ENCODE peak calls at places on chromosomes 1 and 21, in nine cellular contexts. T is H9, F is heart left ventricle, N is lung, A is GM23248, G is neuronal stem cell, X is iPS DF 6.9, Z is IMR-90, C is cardiac muscle cell. P is an unnamed sample.

GRCh38 chr1:230300322-230301301 is 125.5 kb downstream of the PGBD5 start:
- DNase-seq in T (no peak), F (no peak), N (no peak), A (no peak), G (no peak), X (no peak), Z (no peak), C (no peak), P (no peak)

GRCh38 chr1:176643536-176643935 is 180.6 kb downstream of the PAPPA2 start:
- DNase-seq in T (no peak), F (no peak), N (no peak), A (peak; percentile 60), G (no peak), X (no peak), Z (peak; percentile 18), C (no peak), P (no peak)

GRCh38 chr21:32770514-32771133 is 931 bp downstream of the PAXBP1 start:
- DNase-seq in T (no peak), F (no peak), N (peak; percentile 36), A (peak; percentile 62), G (peak; percentile 35), X (no peak), Z (peak; percentile 8), C (no peak), P (no peak)

GRCh38 chr21:46045154-46045553 is 52.8 kb upstream of the COL6A2 start:
- DNase-seq in T (no peak), F (no peak), N (no peak), A (no peak), G (no peak), X (no peak), Z (no peak), C (no peak), P (no peak)

GRCh38 chr1:87200875-87201638 is 127.6 kb upstream of the LMO4 start:
- DNase-seq in T (peak; percentile 37), F (no peak), N (no peak), A (no peak), G (no peak), X (no peak), Z (no peak), C (no peak), P (no peak)

GRCh38 chr1:7886346-7886745 is 33.5 kb upstream of the UTS2 start:
- DNase-seq in T (no peak), F (no peak), N (no peak), A (no peak), G (no peak), X (no peak), Z (peak; percentile 14), C (peak; percentile 86), P (no peak)

GRCh38 chr21:34282223-34282622 is 81.6 kb upstream of the KCNE2 start:
- DNase-seq in T (no peak), F (no peak), N (no peak), A (peak; percentile 61), G (no peak), X (no peak), Z (peak; percentile 13), C (no peak), P (no peak)

GRCh38 chr1:172991674-172992400 is 58.9 kb downstream of the TNFSF18 start:
- DNase-seq in T (no peak), F (no peak), N (no peak), A (no peak), G (no peak), X (no peak), Z (no peak), C (peak; percentile 67), P (no peak)

GRCh38 chr1:2541619-2542246 is 11.7 kb upstream of the HES5 start:
- DNase-seq in T (no peak), F (no peak), N (no peak), A (no peak), G (no peak), X (no peak), Z (no peak), C (no peak), P (no peak)

GRCh38 chr1:64891440-64891815 is 74.9 kb downstream of the JAK1 start:
- DNase-seq in T (no peak), F (no peak), N (no peak), A (peak; percentile 40), G (no peak), X (no peak), Z (peak; percentile 57), C (peak; percentile 33), P (no peak)

GRCh38 chr1:196690582-196690981 is 38.7 kb downstream of the CFH start:
- DNase-seq in T (no peak), F (no peak), N (no peak), A (no peak), G (no peak), X (no peak), Z (no peak), C (no peak), P (no peak)

GRCh38 chr1:196685506-196685905 is 33.7 kb downstream of the CFH start:
- DNase-seq in T (no peak), F (no peak), N (no peak), A (peak; percentile 6), G (no peak), X (no peak), Z (no peak), C (peak; percentile 28), P (no peak)

DNA sequence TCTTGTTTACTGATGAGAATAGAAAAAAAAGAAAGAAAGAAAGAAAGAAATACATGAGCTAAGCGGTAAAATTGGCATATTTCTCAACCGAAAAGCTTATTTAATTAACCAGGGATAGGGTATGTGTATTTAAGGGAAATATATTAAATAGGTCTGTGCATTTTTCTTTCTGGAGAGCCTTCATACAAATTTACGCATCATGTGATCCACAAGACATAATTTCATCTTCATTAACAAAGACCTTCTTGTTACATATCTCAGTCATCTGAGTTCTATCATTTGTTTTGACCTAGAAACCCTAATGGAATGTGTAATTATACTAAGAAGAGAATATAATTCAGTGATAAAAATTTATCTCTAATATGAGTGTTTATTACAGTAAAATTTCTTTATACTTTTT is 37.2 kb downstream of the CFH start:
- DNase-seq in T (no peak), F (no peak), N (no peak), A (no peak), G (no peak), X (no peak), Z (no peak), C (no peak), P (no peak)
- H3K27ac ChIP-seq in T (no peak overlapping the region), F (no peak overlapping the region), N (no peak overlapping the region), A (no peak overlapping the region), G (no peak overlapping the region), X (no peak overlapping the region), Z (no peak overlapping the region), C (no peak overlapping the region), P (no peak overlapping the region)

DNA sequence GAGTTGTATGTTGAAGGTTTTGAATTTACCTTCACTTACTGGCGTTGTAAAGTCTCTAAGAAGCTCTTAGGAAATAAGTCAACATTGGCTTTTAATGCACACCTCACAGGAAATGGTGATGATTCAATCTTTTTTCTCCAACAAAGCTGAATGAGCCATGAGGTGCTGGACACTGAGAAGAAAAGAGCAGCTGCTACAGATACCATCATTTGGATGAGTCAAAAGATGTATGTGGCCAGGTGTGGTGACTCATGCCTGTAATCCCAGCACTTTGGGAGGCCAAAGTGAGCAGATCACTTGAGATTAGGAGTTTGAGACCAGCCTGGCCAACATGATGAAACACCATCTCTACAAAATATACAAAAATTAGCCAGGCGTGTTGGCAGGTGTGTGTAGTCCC is 3.3 kb upstream of the IL23R start:
- DNase-seq in T (no peak), F (no peak), N (no peak), A (peak; percentile 47), G (no peak), X (no peak), Z (peak; percentile 67), C (peak; percentile 5), P (no peak)
- H3K4me1 ChIP-seq in T (no peaks in the 10 kb centered on the region), F (no peaks in the 10 kb centered on the region), N (no peaks in the 10 kb centered on the region), A (no peaks in the 10 kb centered on the region), G (no peaks in the 10 kb centered on the region), X (no peaks in the 10 kb centered on the region), Z (no peaks in the 10 kb centered on the region), C (peaks cover 15% of the 10 kb centered on the region), P (no peaks in the 10 kb centered on the region)

DNA sequence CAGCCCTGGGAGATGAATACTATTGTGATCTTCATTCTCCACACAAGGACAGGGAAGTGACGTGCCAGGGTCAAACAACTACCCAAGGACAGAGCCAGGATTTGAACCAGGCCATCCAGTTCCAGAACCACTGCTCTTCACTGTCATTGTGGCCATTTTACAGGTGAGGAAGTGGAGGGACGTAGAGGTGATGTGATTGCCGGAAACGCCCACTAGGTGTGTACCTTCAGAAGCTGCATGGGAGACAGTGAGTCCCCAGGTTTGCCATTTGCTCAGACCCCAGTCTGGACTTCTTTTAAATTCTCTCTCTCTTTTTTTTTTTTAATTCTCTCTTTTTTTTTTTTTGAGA is 207.6 kb upstream of the TMEM51 start:
- DNase-seq in T (no peak), F (no peak), N (no peak), A (no peak), G (no peak), X (no peak), Z (no peak), C (no peak), P (no peak)
- H3K27ac ChIP-seq in T (no peak overlapping the region), F (peak overlapping the region; percentile 81), N (peak overlapping the region; percentile 90), A (peak overlapping the region; percentile 95), G (no peak overlapping the region), X (no peak overlapping the region), Z (peak overlapping the region; percentile 100), C (peak overlapping the region; percentile 72), P (peak overlapping the region; percentile 51)

DNA sequence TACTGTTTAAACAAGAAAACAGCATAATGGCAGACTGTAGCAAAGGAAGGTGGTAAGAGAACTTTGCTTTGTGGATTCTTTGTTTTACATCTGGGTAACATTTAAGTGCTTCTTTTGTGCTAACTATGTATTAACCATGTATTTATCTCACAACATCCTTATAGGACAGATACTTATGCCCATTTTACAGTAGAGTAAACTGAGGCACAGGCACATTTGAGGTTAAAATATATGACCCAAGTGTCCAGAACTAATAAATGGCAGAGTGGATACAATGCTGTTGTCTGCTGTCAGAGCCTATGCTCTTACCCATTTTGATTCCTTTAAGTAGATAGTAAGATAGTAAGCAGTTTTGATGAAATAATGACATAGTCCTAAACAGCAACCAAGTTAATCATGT is 7.3 kb downstream of the CAPZA1 start:
- DNase-seq in T (no peak), F (no peak), N (no peak), A (no peak), G (no peak), X (no peak), Z (no peak), C (no peak), P (no peak)
- H3K4me1 ChIP-seq in T (no peaks in the 10 kb centered on the region), F (peaks cover 4% of the 10 kb centered on the region), N (peaks cover 4% of the 10 kb centered on the region), A (peaks cover 22% of the 10 kb centered on the region), G (no peaks in the 10 kb centered on the region), X (no peaks in the 10 kb centered on the region), Z (peaks cover 2% of the 10 kb centered on the region), C (no peaks in the 10 kb centered on the region), P (peaks cover 1% of the 10 kb centered on the region)